ENCODE peak calls at places on chromosomes 3 and 15, in five cellular contexts. L is HepG2, V is K562, B is GM12878, Y is NT2/D1. C is an unnamed sample.
A peak's percentile ranks its signal among the peaks of the same experiment; 100 is the strongest.

GRCh38 chr3:9340450-9341009 is 22.3 kb upstream of the THUMPD3 start:
- DNase-seq in B (no peak), Y (no peak), V (no peak), L (peak; percentile 41), C (no peak)

GRCh38 chr3:14143271-14143605 is 18.4 kb downstream of the TMEM43 start:
- DNase-seq in V (no peak), B (no peak), Y (no peak), L (no peak), C (no peak)

GRCh38 chr3:111700054-111700453 is 104.9 kb upstream of the ZBED2 start:
- DNase-seq in L (no peak), Y (no peak), V (no peak), B (no peak), C (no peak)

GRCh38 chr15:60787737-60788513 is 309.0 kb upstream of the ICE2 start:
- DNase-seq in V (no peak), B (no peak), L (no peak), Y (no peak), C (no peak)

GRCh38 chr3:149085828-149086231 is 503 bp downstream of the HLTF start:
- DNase-seq in B (no peak), V (peak; percentile 79), Y (peak; percentile 71), L (peak; percentile 4), C (no peak)

GRCh38 chr3:12916159-12916558 is 74.8 kb upstream of the RPL32 start:
- DNase-seq in B (no peak), V (no peak), L (no peak), Y (no peak), C (no peak)

GRCh38 chr3:139537325-139537724 is 2.2 kb downstream of the RBP1 start:
- DNase-seq in L (peak; percentile 49), V (no peak), Y (no peak), B (no peak), C (peak; percentile 64)

GRCh38 chr15:68203956-68204355 is 1.2 kb downstream of the CALML4 start:
- DNase-seq in V (no peak), Y (no peak), B (no peak), L (no peak), C (no peak)

GRCh38 chr15:53834214-53834613 is 74.8 kb upstream of the WDR72 start:
- DNase-seq in L (no peak), V (no peak), Y (no peak), B (no peak), C (peak; percentile 37)

GRCh38 chr15:83323296-83323711 is 38.8 kb upstream of the BNC1 start:
- DNase-seq in L (no peak), B (no peak), Y (no peak), V (no peak), C (peak; percentile 4)

GRCh38 chr3:52171577-52172261 is 17.5 kb upstream of the POC1A start:
- DNase-seq in L (no peak), V (no peak), B (no peak), Y (no peak), C (no peak)

GRCh38 chr3:58999779-59000170 is 50.0 kb downstream of the CFAP20DC start:
- DNase-seq in B (no peak), V (no peak), Y (no peak), L (no peak), C (no peak)

GRCh38 chr3:66415867-66416428 is 84.9 kb downstream of the LRIG1 start:
- DNase-seq in Y (no peak), L (no peak), V (no peak), B (no peak), C (no peak)

GRCh38 chr3:108096506-108097325 is 5.9 kb upstream of the CD47 start:
- DNase-seq in Y (no peak), L (no peak), V (no peak), B (no peak), C (no peak)

GRCh38 chr15:52857471-52857870 is 67.3 kb upstream of the ONECUT1 start:
- DNase-seq in B (no peak), V (no peak), L (no peak), Y (no peak), C (no peak)

GRCh38 chr3:16665282-16665741 is 60.1 kb upstream of the DAZL start:
- DNase-seq in L (no peak), B (no peak), Y (no peak), V (no peak), C (no peak)

GRCh38 chr15:89723031-89723430 is 28.0 kb downstream of the MESP1 start:
- DNase-seq in Y (no peak), V (no peak), B (no peak), L (no peak), C (no peak)

GRCh38 chr3:32293908-32294307 is 55.4 kb downstream of the CMTM8 start:
- DNase-seq in L (no peak), V (no peak), B (no peak), Y (no peak), C (no peak)

GRCh38 chr15:74610302-74610951 is 5.2 kb upstream of the CLK3 start:
- DNase-seq in Y (no peak), V (peak; percentile 94), L (no peak), B (no peak), C (peak; percentile 85)

GRCh38 chr3:63763156-63763555 is 55.9 kb upstream of the C3orf49 start:
- DNase-seq in L (no peak), B (no peak), Y (no peak), V (no peak), C (no peak)

GRCh38 chr3:157499342-157499963 is 3.8 kb downstream of the VEPH1 start:
- DNase-seq in L (peak; percentile 61), B (no peak), V (no peak), Y (peak; percentile 74), C (no peak)

GRCh38 chr3:101784850-101785613 is 6.0 kb downstream of the NXPE3 start:
- DNase-seq in B (no peak), V (no peak), Y (no peak), L (no peak), C (no peak)

GRCh38 chr15:63402498-63403253 is 21.0 kb upstream of the CA12 start:
- DNase-seq in L (peak; percentile 23), Y (no peak), V (peak; percentile 54), B (no peak), C (peak; percentile 41)

GRCh38 chr3:193396451-193397244 is 18.1 kb upstream of the ATP13A5 start:
- DNase-seq in B (no peak), L (no peak), Y (no peak), V (no peak), C (no peak)

GRCh38 chr15:79942656-79943481 is 28.1 kb downstream of the BCL2A1 start:
- DNase-seq in L (no peak), V (no peak), B (no peak), Y (no peak), C (no peak)

GRCh38 chr15:70111203-70112017 is 13.7 kb upstream of the TLE3 start:
- DNase-seq in V (peak; percentile 84), Y (peak; percentile 89), B (no peak), L (no peak), C (peak; percentile 85)

DNA sequence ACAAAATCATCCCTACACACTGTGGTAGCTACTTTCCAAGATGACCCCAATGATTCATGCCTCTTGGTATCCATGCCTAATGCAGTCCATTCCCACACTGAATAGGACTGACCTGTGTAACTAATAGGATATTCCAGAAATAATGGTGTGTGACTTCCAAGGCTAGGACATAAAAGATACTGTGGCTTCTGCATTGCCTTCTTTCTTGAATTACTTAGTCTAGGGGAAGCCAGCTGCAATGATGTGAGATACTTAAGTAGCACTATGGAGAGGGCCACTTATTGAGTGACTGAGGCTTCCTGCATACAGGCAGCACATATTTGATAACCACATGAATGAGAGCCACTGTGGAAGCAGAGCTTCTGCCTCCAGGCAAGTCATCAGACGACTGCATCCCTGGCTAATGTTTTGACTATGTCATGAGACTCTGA is 50.1 kb downstream of the NR1I2 start:
- DNase-seq in L (no peak), B (no peak), Y (no peak), V (no peak), C (no peak)
- TF ChIP-seq YY1 in L (no peak), B (no peak), Y (no peak), V (no peak), C (no peak)

GRCh38 chr15:96583671-96584070 is 253.2 kb downstream of the NR2F2 start:
- DNase-seq in L (no peak), Y (no peak), B (no peak), V (no peak), C (peak; percentile 19)
- TF ChIP-seq YY1 in L (no peak), Y (no peak), B (no peak), V (no peak), C (no peak)

GRCh38 chr3:47022540-47023161 is 43.2 kb downstream of the NBEAL2 start:
- DNase-seq in L (no peak), V (no peak), Y (no peak), B (no peak), C (no peak)
- TF ChIP-seq YY1 in L (no peak), V (no peak), Y (no peak), B (no peak), C (no peak)

DNA sequence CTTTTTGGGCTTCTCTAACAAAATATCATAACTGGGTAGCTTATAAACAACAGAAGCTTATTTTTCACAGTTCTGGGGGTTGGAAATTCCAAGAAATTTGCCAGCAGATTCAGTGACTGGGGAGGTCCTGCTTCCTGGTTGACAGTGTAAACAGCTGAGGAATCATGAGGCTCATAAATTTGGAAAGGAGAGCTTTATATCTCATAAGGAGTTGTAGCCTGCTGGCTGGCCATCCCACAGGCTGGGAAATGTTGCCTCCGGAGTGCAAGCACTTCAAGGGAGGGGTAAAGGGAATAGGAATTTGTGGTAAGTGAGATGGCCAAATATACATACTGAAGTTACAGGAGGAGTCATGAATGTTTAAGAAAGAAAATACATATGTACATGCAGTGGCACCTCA is 217.2 kb upstream of the CBLB start:
- DNase-seq in B (no peak), V (no peak), Y (no peak), L (no peak), C (no peak)
- TF ChIP-seq YY1 in B (no peak), V (no peak), Y (no peak), L (no peak), C (no peak)

GRCh38 chr3:43405888-43406636 is 119.7 kb downstream of the SNRK start:
- DNase-seq in L (no peak), Y (no peak), B (no peak), V (peak; percentile 26), C (no peak)
- TF ChIP-seq YY1 in L (no peak), Y (no peak), B (no peak), V (no peak), C (no peak)

GRCh38 chr15:48244923-48245322 is 38.8 kb downstream of the SLC12A1 start:
- DNase-seq in V (no peak), B (no peak), L (no peak), Y (no peak), C (no peak)

GRCh38 chr15:48239334-48239733 is 33.2 kb downstream of the SLC12A1 start:
- DNase-seq in L (no peak), B (no peak), Y (no peak), V (no peak), C (no peak)

GRCh38 chr15:48242531-48242930 is 36.4 kb downstream of the SLC12A1 start:
- DNase-seq in Y (no peak), L (no peak), B (no peak), V (no peak), C (no peak)

GRCh38 chr15:48242015-48242414 is 35.9 kb downstream of the SLC12A1 start:
- DNase-seq in B (no peak), Y (no peak), L (no peak), V (no peak), C (no peak)
- TF ChIP-seq YY1 in B (no peak), Y (no peak), L (no peak), V (no peak), C (no peak)

GRCh38 chr3:77053769-77054168 is 13.9 kb downstream of the ROBO2 start:
- DNase-seq in L (no peak), B (no peak), Y (no peak), V (no peak), C (peak; percentile 19)
- TF ChIP-seq YY1 in L (no peak), B (no peak), Y (no peak), V (no peak), C (no peak)

C was measured in SK-N-SH.